ENCODE peak calls at places on chromosomes 12 and 14, in six cellular contexts. F is GM23338; Z is CD8-positive, alpha-beta T cell; E is aorta; M is psoas muscle; D is NT2/D1. C is an unnamed sample.

GRCh38 chr12:79939728-79940306 is 4.9 kb upstream of the PPP1R12A start:
- DNase-seq in F (no peak), Z (no peak), E (no peak), M (no peak), D (no peak), C (no peak)

GRCh38 chr12:75883241-75883640 is 148.3 kb downstream of the PHLDA1 start:
- DNase-seq in F (no peak), Z (no peak), E (no peak), M (no peak), D (no peak), C (no peak)

GRCh38 chr14:39593339-39593738 is 161.1 kb upstream of the FBXO33 start:
- DNase-seq in F (no peak), Z (no peak), E (no peak), M (no peak), D (no peak), C (no peak)

GRCh38 chr12:2291947-2292346 is 239.2 kb downstream of the CACNA1C start:
- DNase-seq in F (no peak), Z (no peak), E (no peak), M (no peak), D (no peak), C (no peak)

GRCh38 chr12:118164798-118165486 is 29.0 kb downstream of the PEBP1 start:
- DNase-seq in F (peak; percentile 83), Z (no peak), E (no peak), M (no peak), D (peak; percentile 35), C (peak; percentile 15)

GRCh38 chr12:61356485-61356884 is 903.7 kb upstream of the USP15 start:
- DNase-seq in F (no peak), Z (no peak), E (no peak), M (no peak), D (no peak), C (no peak)

GRCh38 chr14:61662001-61662400 is 33.3 kb upstream of the HIF1A start:
- DNase-seq in F (no peak), Z (no peak), E (no peak), M (no peak), D (no peak), C (no peak)

GRCh38 chr12:79522237-79522636 is 168.5 kb downstream of the PAWR start:
- DNase-seq in F (no peak), Z (no peak), E (no peak), M (no peak), D (no peak), C (peak; percentile 62)

GRCh38 chr12:6849976-6850560 is 1.0 kb downstream of the CDCA3 start:
- DNase-seq in F (no peak), Z (no peak), E (no peak), M (no peak), D (no peak), C (no peak)

GRCh38 chr14:105283028-105283427 is 17.8 kb downstream of the BRF1 start:
- DNase-seq in F (peak; percentile 69), Z (no peak), E (no peak), M (no peak), D (no peak), C (no peak)
- H3K4me1 ChIP-seq in F (peaks cover 3% of the 10 kb centered on the region), Z (peaks cover 16% of the 10 kb centered on the region), E (no peaks in the 10 kb centered on the region), M (peaks cover 20% of the 10 kb centered on the region), D (peaks cover 16% of the 10 kb centered on the region), C (no peaks in the 10 kb centered on the region)

DNA sequence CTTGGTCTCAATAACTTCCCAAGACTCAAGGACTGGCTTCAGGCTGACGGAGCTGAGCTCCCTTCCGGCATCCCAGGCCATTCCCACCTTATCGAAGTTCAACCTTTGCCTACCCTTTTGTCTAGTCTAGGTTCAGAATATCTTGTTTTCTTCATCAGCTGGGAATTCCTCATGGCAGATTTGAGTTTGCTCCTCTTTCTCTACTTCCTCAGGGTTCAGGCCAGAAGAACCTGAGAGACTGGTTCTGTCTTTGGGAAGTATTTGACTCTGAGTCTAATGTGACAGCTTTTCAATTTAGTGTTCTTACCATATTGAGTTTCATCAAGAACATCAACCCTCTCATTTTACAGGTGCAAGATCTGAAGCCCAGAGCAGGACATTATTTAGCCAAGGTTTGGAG is 2.1 kb downstream of the BIN2 start:
- DNase-seq in F (no peak), Z (no peak), E (no peak), M (no peak), D (no peak), C (no peak)
- H3K4me3 ChIP-seq in F (no peak overlapping the region), Z (peak overlapping the region; percentile 57), E (no peak overlapping the region), M (no peak overlapping the region), D (no peak overlapping the region), C (no peak overlapping the region)

GRCh38 chr12:108318472-108319275 is 20.4 kb downstream of the CMKLR1 start:
- DNase-seq in F (no peak), Z (no peak), E (no peak), M (no peak), D (no peak), C (no peak)
- H3K4me1 ChIP-seq in F (peaks cover 45% of the 10 kb centered on the region), Z (peaks cover 9% of the 10 kb centered on the region), E (no peaks in the 10 kb centered on the region), M (no peaks in the 10 kb centered on the region), D (peaks cover 12% of the 10 kb centered on the region), C (no peaks in the 10 kb centered on the region)

GRCh38 chr14:102524026-102524450 is 14.5 kb upstream of the ANKRD9 start:
- DNase-seq in F (peak; percentile 55), Z (no peak), E (peak; percentile 42), M (no peak), D (no peak), C (no peak)
- H3K4me3 ChIP-seq in F (peak overlapping the region; percentile 62), Z (peak overlapping the region; percentile 69), E (no peak overlapping the region), M (peak overlapping the region; percentile 68), D (no peak overlapping the region), C (peak overlapping the region; percentile 10)

DNA sequence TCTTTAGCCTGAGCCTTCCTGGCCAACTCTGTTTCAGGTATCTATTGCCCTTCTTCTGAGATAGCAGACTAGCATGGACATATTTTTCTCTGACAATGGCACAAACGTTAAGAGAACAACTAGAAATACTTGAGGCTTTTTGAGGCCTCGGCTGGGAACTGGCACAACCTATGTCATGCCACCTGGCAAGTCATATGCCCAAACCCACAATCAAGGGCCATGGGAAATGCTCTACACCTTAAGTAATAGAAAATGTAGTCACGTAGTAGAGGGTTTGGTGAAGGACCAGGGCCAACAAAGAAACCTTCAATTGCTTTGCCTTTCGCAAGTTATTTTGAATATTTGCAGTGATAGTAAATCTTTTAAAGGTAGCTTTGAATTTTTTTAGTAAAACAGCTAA is 325.4 kb downstream of the ZFP36L1 start:
- DNase-seq in F (no peak), Z (no peak), E (no peak), M (no peak), D (no peak), C (no peak)
- H3K4me1 ChIP-seq in F (peaks cover 31% of the 10 kb centered on the region), Z (peaks cover 11% of the 10 kb centered on the region), E (peaks cover 4% of the 10 kb centered on the region), M (no peaks in the 10 kb centered on the region), D (peaks cover 11% of the 10 kb centered on the region), C (peaks cover 8% of the 10 kb centered on the region)

GRCh38 chr12:112409064-112409905 is at the start of gene RPL6:
- DNase-seq in F (peak; percentile 98), Z (peak; percentile 56), E (peak; percentile 81), M (peak; percentile 67), D (peak; percentile 87), C (peak; percentile 88)

GRCh38 chr12:112408621-112409020 is 784 bp downstream of the RPL6 start:
- DNase-seq in F (no peak), Z (no peak), E (no peak), M (no peak), D (no peak), C (no peak)

GRCh38 chr12:112413846-112414625 is 4.6 kb upstream of the RPL6 start:
- DNase-seq in F (no peak), Z (no peak), E (no peak), M (no peak), D (no peak), C (no peak)

GRCh38 chr12:112406519-112407488 is 2.6 kb downstream of the RPL6 start:
- DNase-seq in F (no peak), Z (no peak), E (no peak), M (no peak), D (no peak), C (no peak)

DNA sequence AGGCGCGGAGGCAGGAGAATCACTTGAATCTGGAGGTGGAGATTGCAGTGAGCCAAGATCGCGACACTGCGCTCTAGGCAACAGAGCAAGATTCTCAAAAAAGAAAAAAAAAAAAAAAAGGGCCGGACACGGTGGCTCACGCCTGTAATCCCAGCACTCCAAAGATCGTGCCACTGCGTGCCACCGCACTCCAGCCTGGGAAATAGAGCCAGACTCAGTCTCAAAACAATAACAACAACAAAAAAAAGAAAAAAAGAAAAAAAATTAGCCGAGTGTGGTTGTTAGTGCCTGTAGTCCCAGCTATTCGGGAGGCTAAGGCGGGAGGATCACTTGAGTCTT is 470 bp upstream of the RPL6 start:
- DNase-seq in F (no peak), Z (no peak), E (no peak), M (no peak), D (no peak), C (no peak)
- H3K4me3 ChIP-seq in F (no peak overlapping the region), Z (no peak overlapping the region), E (no peak overlapping the region), M (peak overlapping the region; percentile 79), D (no peak overlapping the region), C (peak overlapping the region; percentile 92)